ENCODE peak calls at places on chromosomes 3 and 15, in four cellular contexts. F is CD8-positive, alpha-beta T cell; P is progenitor cell of endocrine pancreas; C is psoas muscle. J is an unnamed sample.
A peak's percentile ranks its signal among the peaks of the same experiment; 100 is the strongest.

GRCh38 chr3:136346486-136346885 is 96.3 kb downstream of the PCCB start:
- DNase-seq in F (no peak), P (no peak), C (no peak), J (no peak)

GRCh38 chr3:53155763-53156162 is 5.2 kb upstream of the PRKCD start:
- DNase-seq in F (no peak), P (no peak), C (no peak), J (no peak)

GRCh38 chr3:132721479-132722164 is 587 bp downstream of the NPHP3 start:
- DNase-seq in F (peak; percentile 46), P (peak; percentile 60), C (peak; percentile 76), J (peak; percentile 76)

GRCh38 chr3:195209083-195209835 is 61.7 kb downstream of the XXYLT1 start:
- DNase-seq in F (no peak), P (no peak), C (peak; percentile 53), J (no peak)

GRCh38 chr3:147015334-147015733 is 391.0 kb downstream of the ZIC4 start:
- DNase-seq in F (no peak), P (no peak), C (no peak), J (no peak)

GRCh38 chr3:157098121-157098822 is 61.7 kb downstream of the CCNL1 start:
- DNase-seq in F (no peak), P (no peak), C (no peak), J (no peak)

GRCh38 chr3:190617185-190617584 is 103.3 kb downstream of the IL1RAP start:
- DNase-seq in F (no peak), P (no peak), C (peak; percentile 13), J (no peak)

GRCh38 chr15:49315543-49315942 is 107.5 kb upstream of the FGF7 start:
- DNase-seq in F (no peak), P (no peak), C (no peak), J (no peak)

GRCh38 chr15:88649286-88649733 is 10.5 kb downstream of the ISG20 start:
- DNase-seq in F (peak; percentile 74), P (no peak), C (no peak), J (no peak)

GRCh38 chr15:64001148-64001547 is 45.1 kb downstream of the DAPK2 start:
- DNase-seq in F (no peak), P (no peak), C (no peak), J (no peak)

GRCh38 chr3:28326458-28326926 is 22.0 kb upstream of the ZCWPW2 start:
- DNase-seq in F (peak; percentile 31), P (no peak), C (no peak), J (no peak)

GRCh38 chr3:76065975-76066374 is 280.6 kb upstream of the ZNF717 start:
- DNase-seq in F (no peak), P (no peak), C (no peak), J (no peak)

GRCh38 chr3:64459711-64460110 is 228.1 kb downstream of the ADAMTS9 start:
- DNase-seq in F (no peak), P (no peak), C (no peak), J (no peak)

GRCh38 chr3:20185364-20185732 is 658 bp downstream of the SGO1 start:
- DNase-seq in F (no peak), P (no peak), C (no peak), J (peak; percentile 12)

GRCh38 chr15:69463182-69463756 is 10.7 kb downstream of the RPLP1 start:
- DNase-seq in F (no peak), P (no peak), C (no peak), J (no peak)

GRCh38 chr3:86938706-86939105 is 52.2 kb downstream of the VGLL3 start:
- DNase-seq in F (no peak), P (no peak), C (no peak), J (no peak)

DNA sequence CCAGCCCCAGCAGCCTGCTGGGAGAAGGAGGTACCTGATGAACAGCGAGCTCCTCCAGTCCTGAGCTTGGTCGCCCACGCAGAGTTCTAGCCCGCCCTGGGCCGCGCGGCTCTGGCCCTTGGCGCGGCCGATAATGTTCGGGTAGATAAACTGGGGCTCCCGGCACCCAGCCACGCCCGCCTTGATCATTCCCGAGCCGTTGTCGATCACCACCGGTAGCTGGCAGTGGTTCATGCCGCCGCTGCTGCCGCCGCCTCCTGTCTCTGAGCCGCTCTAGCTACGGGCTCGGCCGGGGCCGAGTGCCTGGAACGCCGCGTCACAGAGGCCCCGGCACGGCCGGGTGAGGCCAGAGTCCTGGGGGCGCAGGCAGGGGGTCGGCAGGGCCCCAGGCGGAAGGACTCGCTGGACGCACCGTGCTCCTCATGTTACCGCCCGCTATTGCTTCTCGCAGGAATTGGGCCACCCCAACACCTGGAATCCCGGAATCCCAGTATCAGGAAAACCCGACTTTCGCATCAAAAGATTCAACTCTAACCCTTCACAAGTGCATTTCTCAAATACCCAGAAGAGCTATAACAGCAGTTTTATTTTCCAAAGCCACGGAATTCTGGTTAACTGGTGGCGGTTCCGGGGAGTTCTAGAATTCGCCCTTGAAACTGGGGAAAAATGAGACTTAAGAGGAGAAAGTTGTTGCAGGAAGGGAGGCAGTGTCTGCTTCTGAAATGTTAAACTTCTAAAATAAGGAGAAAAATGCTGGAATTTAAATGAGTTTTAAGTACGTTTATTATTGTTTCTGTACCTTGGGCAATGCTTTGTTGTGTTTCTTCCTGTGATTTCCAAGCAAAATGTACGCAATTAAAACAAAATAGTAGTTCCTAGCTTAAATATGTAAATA is at the start of gene ACTRT3:
- DNase-seq in F (peak; percentile 60), P (peak; percentile 67), C (peak; percentile 73), J (peak; percentile 77)
- TF ChIP-seq CTCF in F (no peak), P (no peak), C (no peak), J (no peak)

DNA sequence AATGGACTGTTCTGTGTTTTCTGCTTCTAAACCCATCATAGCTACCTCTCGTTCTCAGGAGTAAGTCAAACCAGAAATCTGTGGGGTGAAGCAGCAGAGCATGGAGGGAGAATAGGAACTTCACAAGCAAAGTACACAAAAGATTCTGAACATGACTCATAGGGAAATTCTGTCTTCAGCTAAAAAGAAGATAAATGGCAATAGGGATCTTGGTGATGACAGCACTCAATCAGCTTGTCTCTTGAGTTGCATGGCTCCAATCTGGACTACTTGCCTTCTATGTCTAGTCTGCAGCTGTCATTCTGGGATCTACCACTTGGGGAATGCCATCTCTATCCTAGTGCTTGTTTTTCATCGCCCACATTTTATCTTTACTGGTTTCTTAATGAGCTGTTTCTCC is 13.5 kb upstream of the GRAMD1C start:
- DNase-seq in F (no peak), P (no peak), C (no peak), J (no peak)
- TF ChIP-seq CTCF in F (no peak), P (peak; percentile 19), C (no peak), J (peak; percentile 41)

DNA sequence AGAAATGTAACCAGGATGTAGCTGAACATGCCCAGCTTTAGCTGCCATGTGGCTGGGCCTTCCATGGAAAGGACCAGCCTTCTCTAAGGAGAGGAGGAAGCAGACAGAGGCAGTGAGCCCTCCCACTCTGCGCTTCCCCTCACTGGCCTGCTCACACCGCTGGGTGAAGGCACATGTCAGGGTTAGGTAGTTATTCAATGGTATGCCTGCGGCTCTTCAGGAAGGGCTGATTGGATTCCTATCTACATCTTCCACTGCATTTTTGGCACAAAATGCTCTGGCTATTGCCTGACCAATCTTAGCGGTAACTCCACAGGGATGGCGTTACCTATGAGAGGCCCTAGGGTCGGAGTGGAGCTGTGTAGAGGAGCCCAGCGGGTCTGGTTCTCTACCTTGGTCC is 24.0 kb downstream of the SNX33 start:
- DNase-seq in F (no peak), P (no peak), C (no peak), J (no peak)
- TF ChIP-seq CTCF in F (no peak), P (no peak), C (no peak), J (no peak)

GRCh38 chr3:31978553-31978952 is 2.5 kb downstream of the OSBPL10 start:
- DNase-seq in F (no peak), P (no peak), C (no peak), J (no peak)

GRCh38 chr3:31977736-31978135 is 3.3 kb downstream of the OSBPL10 start:
- DNase-seq in F (no peak), P (no peak), C (no peak), J (no peak)

GRCh38 chr3:31981206-31982181 is at the start of the genes OSBPL10 and ZNF860:
- DNase-seq in F (no peak), P (peak; percentile 46), C (peak; percentile 86), J (peak; percentile 43)

GRCh38 chr3:31979006-31979697 is 1.9 kb downstream of the OSBPL10 start:
- DNase-seq in F (no peak), P (no peak), C (no peak), J (no peak)

DNA sequence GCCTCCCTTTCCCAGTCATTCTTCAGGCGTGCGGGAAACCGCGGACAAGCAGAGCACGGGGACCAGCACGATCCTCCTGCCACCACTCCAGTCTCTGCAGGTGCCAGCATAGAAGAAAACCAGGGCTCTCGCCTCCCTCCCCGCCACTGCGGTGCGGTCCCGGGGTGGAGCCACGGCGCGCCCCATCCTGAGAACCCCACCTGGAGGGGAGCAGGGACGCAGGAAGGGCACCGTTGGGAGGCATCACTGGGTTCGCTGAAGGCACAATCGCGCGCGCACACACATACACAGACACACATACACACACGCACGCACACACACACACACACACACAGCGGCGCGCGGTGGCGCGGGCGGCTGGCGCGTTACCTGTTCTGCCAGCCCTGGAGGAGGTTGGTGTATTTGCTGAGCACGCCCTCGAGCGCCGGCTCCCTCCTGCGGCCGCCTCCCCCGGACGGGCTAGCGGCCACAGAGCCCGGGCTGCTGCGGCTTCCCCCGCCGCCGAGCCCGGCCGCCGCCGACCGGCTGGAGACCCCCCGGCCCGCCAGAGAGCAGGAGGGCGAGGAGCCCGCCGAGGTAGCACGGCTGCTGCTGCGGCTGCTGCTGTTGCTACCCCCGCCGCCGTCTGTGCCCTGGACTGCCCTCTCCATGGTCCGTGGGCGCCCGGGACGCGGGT is 394 bp downstream of the OSBPL10 start:
- DNase-seq in F (peak; percentile 27), P (peak; percentile 64), C (peak; percentile 47), J (peak; percentile 70)
- TF ChIP-seq CTCF in F (no peak), P (no peak), C (no peak), J (no peak)

GRCh38 chr3:108822167-108822897 is at the start of gene TRAT1:
- DNase-seq in F (no peak), P (no peak), C (no peak), J (no peak)

GRCh38 chr3:108820586-108820985 is 2.0 kb upstream of the TRAT1 start:
- DNase-seq in F (no peak), P (no peak), C (no peak), J (no peak)

GRCh38 chr3:108818404-108818803 is 4.2 kb upstream of the TRAT1 start:
- DNase-seq in F (peak; percentile 55), P (no peak), C (no peak), J (peak; percentile 36)
- TF ChIP-seq CTCF in F (peak; percentile 71), P (peak; percentile 37), C (no peak), J (no peak)